ENCODE peak calls at places on chromosomes 4 and X, in seven cellular contexts. One of them, this sample, is unnamed.

GRCh38 chr4:680931-681645 is 6.7 kb downstream of the MYL5 start:
- DNase-seq in cardiac muscle cell: peak
- DNase-seq in Karpas-422: peak
- DNase-seq in astrocyte of the spinal cord: no peak
- DNase-seq in fibroblast of lung: no peak
- DNase-seq in lower leg skin: no peak
- DNase-seq in pancreas: no peak
- DNase-seq in this sample: no peak

GRCh38 chr4:44232262-44232661 is 216.3 kb downstream of the KCTD8 start:
- DNase-seq in Karpas-422: no peak
- DNase-seq in cardiac muscle cell: no peak
- DNase-seq in pancreas: no peak
- DNase-seq in astrocyte of the spinal cord: no peak
- DNase-seq in fibroblast of lung: no peak
- DNase-seq in lower leg skin: no peak
- DNase-seq in this sample: no peak

GRCh38 chr4:25500626-25501318 is 123.7 kb downstream of the ANAPC4 start:
- DNase-seq in cardiac muscle cell: peak
- DNase-seq in Karpas-422: no peak
- DNase-seq in fibroblast of lung: no peak
- DNase-seq in pancreas: no peak
- DNase-seq in astrocyte of the spinal cord: no peak
- DNase-seq in lower leg skin: no peak
- DNase-seq in this sample: no peak

GRCh38 chr4:2266181-2266580 is 4.3 kb upstream of the MXD4 start:
- DNase-seq in lower leg skin: peak
- DNase-seq in fibroblast of lung: peak
- DNase-seq in pancreas: no peak
- DNase-seq in cardiac muscle cell: peak
- DNase-seq in astrocyte of the spinal cord: no peak
- DNase-seq in Karpas-422: no peak
- DNase-seq in this sample: no peak

GRCh38 chr4:97593248-97593647 is 550.0 kb downstream of the STPG2 start:
- DNase-seq in cardiac muscle cell: no peak
- DNase-seq in fibroblast of lung: no peak
- DNase-seq in Karpas-422: no peak
- DNase-seq in astrocyte of the spinal cord: no peak
- DNase-seq in lower leg skin: no peak
- DNase-seq in pancreas: no peak
- DNase-seq in this sample: no peak

GRCh38 chr4:149845643-149846208 is 30.1 kb upstream of the IQCM start:
- DNase-seq in astrocyte of the spinal cord: no peak
- DNase-seq in fibroblast of lung: no peak
- DNase-seq in lower leg skin: no peak
- DNase-seq in Karpas-422: no peak
- DNase-seq in pancreas: no peak
- DNase-seq in cardiac muscle cell: no peak
- DNase-seq in this sample: no peak

GRCh38 chrX:56947695-56948094 is 47.6 kb downstream of the SPIN3 start:
- DNase-seq in lower leg skin: no peak
- DNase-seq in Karpas-422: no peak
- DNase-seq in cardiac muscle cell: no peak
- DNase-seq in fibroblast of lung: peak
- DNase-seq in astrocyte of the spinal cord: no peak
- DNase-seq in pancreas: no peak
- DNase-seq in this sample: no peak

GRCh38 chr4:80138556-80139538 is 58.5 kb upstream of the PRDM8 start:
- DNase-seq in astrocyte of the spinal cord: peak
- DNase-seq in pancreas: no peak
- DNase-seq in lower leg skin: peak
- DNase-seq in Karpas-422: no peak
- DNase-seq in cardiac muscle cell: peak
- DNase-seq in fibroblast of lung: peak
- DNase-seq in this sample: peak

GRCh38 chr4:164802301-164802700 is 48.4 kb downstream of the SMIM31 start:
- DNase-seq in cardiac muscle cell: no peak
- DNase-seq in fibroblast of lung: no peak
- DNase-seq in astrocyte of the spinal cord: no peak
- DNase-seq in lower leg skin: no peak
- DNase-seq in Karpas-422: no peak
- DNase-seq in pancreas: no peak
- DNase-seq in this sample: no peak

GRCh38 chr4:145293658-145294057 is 113.3 kb upstream of the OTUD4 start:
- DNase-seq in cardiac muscle cell: no peak
- DNase-seq in astrocyte of the spinal cord: no peak
- DNase-seq in pancreas: no peak
- DNase-seq in fibroblast of lung: peak
- DNase-seq in lower leg skin: no peak
- DNase-seq in Karpas-422: no peak
- DNase-seq in this sample: no peak

GRCh38 chr4:169342906-169343560 is 72.3 kb upstream of the SH3RF1 start:
- DNase-seq in fibroblast of lung: peak
- DNase-seq in pancreas: no peak
- DNase-seq in Karpas-422: no peak
- DNase-seq in astrocyte of the spinal cord: peak
- DNase-seq in cardiac muscle cell: no peak
- DNase-seq in lower leg skin: no peak
- DNase-seq in this sample: no peak

GRCh38 chr4:40192286-40193017 is 4.4 kb upstream of the RHOH start:
- DNase-seq in fibroblast of lung: no peak
- DNase-seq in Karpas-422: no peak
- DNase-seq in pancreas: no peak
- DNase-seq in astrocyte of the spinal cord: no peak
- DNase-seq in lower leg skin: no peak
- DNase-seq in cardiac muscle cell: no peak
- DNase-seq in this sample: no peak

GRCh38 chr4:10033191-10033881 is 12.0 kb upstream of the SLC2A9 start:
- DNase-seq in cardiac muscle cell: peak
- DNase-seq in fibroblast of lung: peak
- DNase-seq in lower leg skin: no peak
- DNase-seq in Karpas-422: no peak
- DNase-seq in pancreas: no peak
- DNase-seq in astrocyte of the spinal cord: peak
- DNase-seq in this sample: no peak

GRCh38 chr4:156992943-156993342 is 21.3 kb upstream of the PDGFC start:
- DNase-seq in Karpas-422: no peak
- DNase-seq in astrocyte of the spinal cord: no peak
- DNase-seq in cardiac muscle cell: no peak
- DNase-seq in fibroblast of lung: peak
- DNase-seq in lower leg skin: no peak
- DNase-seq in pancreas: no peak
- DNase-seq in this sample: no peak

GRCh38 chr4:1300466-1301455 is 11.1 kb downstream of the MAEA start:
- DNase-seq in pancreas: no peak
- DNase-seq in fibroblast of lung: peak
- DNase-seq in Karpas-422: no peak
- DNase-seq in lower leg skin: peak
- DNase-seq in astrocyte of the spinal cord: peak
- DNase-seq in cardiac muscle cell: peak
- DNase-seq in this sample: no peak

GRCh38 chr4:99832313-99832712 is 15.7 kb downstream of the DAPP1 start:
- DNase-seq in lower leg skin: no peak
- DNase-seq in fibroblast of lung: no peak
- DNase-seq in astrocyte of the spinal cord: no peak
- DNase-seq in pancreas: no peak
- DNase-seq in cardiac muscle cell: no peak
- DNase-seq in Karpas-422: no peak
- DNase-seq in this sample: no peak

GRCh38 chr4:104728380-104729122 is 233.9 kb upstream of the CXXC4 start:
- DNase-seq in astrocyte of the spinal cord: peak
- DNase-seq in cardiac muscle cell: peak
- DNase-seq in lower leg skin: no peak
- DNase-seq in pancreas: peak
- DNase-seq in Karpas-422: no peak
- DNase-seq in fibroblast of lung: peak
- DNase-seq in this sample: no peak

GRCh38 chr4:187184513-187184912 is 460.9 kb upstream of the FAT1 start:
- DNase-seq in lower leg skin: no peak
- DNase-seq in pancreas: no peak
- DNase-seq in fibroblast of lung: no peak
- DNase-seq in Karpas-422: no peak
- DNase-seq in cardiac muscle cell: no peak
- DNase-seq in astrocyte of the spinal cord: no peak
- DNase-seq in this sample: no peak

GRCh38 chr4:6229671-6230501 is 29.5 kb upstream of the JAKMIP1 start:
- DNase-seq in fibroblast of lung: no peak
- DNase-seq in Karpas-422: no peak
- DNase-seq in lower leg skin: no peak
- DNase-seq in pancreas: no peak
- DNase-seq in cardiac muscle cell: no peak
- DNase-seq in astrocyte of the spinal cord: no peak
- DNase-seq in this sample: no peak

GRCh38 chrX:15834827-15835595 is 19.6 kb downstream of the AP1S2 start:
- DNase-seq in cardiac muscle cell: no peak
- DNase-seq in Karpas-422: no peak
- DNase-seq in astrocyte of the spinal cord: peak
- DNase-seq in pancreas: no peak
- DNase-seq in fibroblast of lung: peak
- DNase-seq in lower leg skin: no peak
- DNase-seq in this sample: no peak

GRCh38 chr4:7631288-7631633 is 196.5 kb upstream of the PSAPL1 start:
- DNase-seq in Karpas-422: no peak
- DNase-seq in fibroblast of lung: no peak
- DNase-seq in cardiac muscle cell: no peak
- DNase-seq in pancreas: no peak
- DNase-seq in lower leg skin: no peak
- DNase-seq in astrocyte of the spinal cord: no peak
- DNase-seq in this sample: no peak

GRCh38 chr4:7627251-7628250 is 192.8 kb upstream of the PSAPL1 start:
- DNase-seq in fibroblast of lung: no peak
- DNase-seq in lower leg skin: no peak
- DNase-seq in cardiac muscle cell: no peak
- DNase-seq in Karpas-422: no peak
- DNase-seq in astrocyte of the spinal cord: no peak
- DNase-seq in pancreas: no peak
- DNase-seq in this sample: no peak

GRCh38 chr4:7628432-7628831 is 193.7 kb upstream of the PSAPL1 start:
- DNase-seq in lower leg skin: no peak
- DNase-seq in cardiac muscle cell: no peak
- DNase-seq in Karpas-422: no peak
- DNase-seq in pancreas: no peak
- DNase-seq in astrocyte of the spinal cord: no peak
- DNase-seq in fibroblast of lung: no peak
- DNase-seq in this sample: no peak

GRCh38 chr4:7630559-7631287 is 196.0 kb upstream of the PSAPL1 start:
- DNase-seq in cardiac muscle cell: peak
- DNase-seq in pancreas: peak
- DNase-seq in fibroblast of lung: peak
- DNase-seq in lower leg skin: peak
- DNase-seq in Karpas-422: no peak
- DNase-seq in astrocyte of the spinal cord: peak
- DNase-seq in this sample: no peak

DNA sequence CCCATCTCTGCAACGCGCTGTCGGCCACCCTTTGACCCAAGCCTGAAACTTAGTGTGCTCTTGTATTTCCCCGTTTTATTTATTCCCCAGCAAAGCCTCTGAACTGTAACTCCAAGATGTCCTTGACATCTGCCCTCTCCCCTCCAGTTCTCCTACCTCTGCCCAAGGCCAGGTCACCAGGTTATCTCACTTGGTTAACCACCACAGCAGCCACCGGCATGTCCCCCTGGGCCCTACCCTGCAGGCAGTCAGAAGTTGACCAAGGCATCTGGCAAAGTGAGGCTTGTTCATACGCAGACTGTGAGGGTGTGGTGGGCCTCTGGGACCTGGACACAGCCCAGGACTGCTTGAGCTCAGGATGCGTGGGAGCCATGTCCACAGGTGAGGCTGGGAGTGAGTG is 195.1 kb upstream of the PSAPL1 start:
- DNase-seq in fibroblast of lung: peak
- DNase-seq in cardiac muscle cell: no peak
- DNase-seq in lower leg skin: no peak
- DNase-seq in astrocyte of the spinal cord: no peak
- DNase-seq in pancreas: no peak
- DNase-seq in Karpas-422: no peak
- DNase-seq in this sample: no peak
- H3K4me3 ChIP-seq in fibroblast of lung: no peak
- H3K4me3 ChIP-seq in cardiac muscle cell: no peak
- H3K4me3 ChIP-seq in lower leg skin: no peak
- H3K4me3 ChIP-seq in astrocyte of the spinal cord: no peak
- H3K4me3 ChIP-seq in pancreas: no peak
- H3K4me3 ChIP-seq in Karpas-422: no peak
- H3K4me3 ChIP-seq in this sample: no peak

GRCh38 chrX:155766321-155766720 is 114.8 kb upstream of the VAMP7 start:
- DNase-seq in Karpas-422: no peak
- DNase-seq in cardiac muscle cell: no peak
- DNase-seq in astrocyte of the spinal cord: no peak
- DNase-seq in lower leg skin: no peak
- DNase-seq in fibroblast of lung: peak
- DNase-seq in pancreas: no peak
- DNase-seq in this sample: no peak

GRCh38 chrX:155767101-155767878 is 113.9 kb upstream of the VAMP7 start:
- DNase-seq in Karpas-422: no peak
- DNase-seq in astrocyte of the spinal cord: peak
- DNase-seq in pancreas: peak
- DNase-seq in fibroblast of lung: peak
- DNase-seq in lower leg skin: no peak
- DNase-seq in cardiac muscle cell: peak
- DNase-seq in this sample: no peak

GRCh38 chrX:155768036-155768769 is 112.9 kb upstream of the VAMP7 start:
- DNase-seq in lower leg skin: no peak
- DNase-seq in Karpas-422: no peak
- DNase-seq in astrocyte of the spinal cord: peak
- DNase-seq in fibroblast of lung: peak
- DNase-seq in pancreas: no peak
- DNase-seq in cardiac muscle cell: peak
- DNase-seq in this sample: no peak
- H3K4me3 ChIP-seq in lower leg skin: no peak
- H3K4me3 ChIP-seq in Karpas-422: no peak
- H3K4me3 ChIP-seq in astrocyte of the spinal cord: peak
- H3K4me3 ChIP-seq in fibroblast of lung: peak
- H3K4me3 ChIP-seq in pancreas: no peak
- H3K4me3 ChIP-seq in cardiac muscle cell: peak
- H3K4me3 ChIP-seq in this sample: no peak

GRCh38 chr4:174522183-174523002 is at the start of gene HPGD:
- DNase-seq in pancreas: peak
- DNase-seq in astrocyte of the spinal cord: peak
- DNase-seq in fibroblast of lung: peak
- DNase-seq in Karpas-422: no peak
- DNase-seq in cardiac muscle cell: no peak
- DNase-seq in lower leg skin: peak
- DNase-seq in this sample: peak
- H3K4me3 ChIP-seq in pancreas: peak
- H3K4me3 ChIP-seq in astrocyte of the spinal cord: peak
- H3K4me3 ChIP-seq in fibroblast of lung: peak
- H3K4me3 ChIP-seq in Karpas-422: no peak
- H3K4me3 ChIP-seq in cardiac muscle cell: peak
- H3K4me3 ChIP-seq in lower leg skin: peak
- H3K4me3 ChIP-seq in this sample: peak

DNA sequence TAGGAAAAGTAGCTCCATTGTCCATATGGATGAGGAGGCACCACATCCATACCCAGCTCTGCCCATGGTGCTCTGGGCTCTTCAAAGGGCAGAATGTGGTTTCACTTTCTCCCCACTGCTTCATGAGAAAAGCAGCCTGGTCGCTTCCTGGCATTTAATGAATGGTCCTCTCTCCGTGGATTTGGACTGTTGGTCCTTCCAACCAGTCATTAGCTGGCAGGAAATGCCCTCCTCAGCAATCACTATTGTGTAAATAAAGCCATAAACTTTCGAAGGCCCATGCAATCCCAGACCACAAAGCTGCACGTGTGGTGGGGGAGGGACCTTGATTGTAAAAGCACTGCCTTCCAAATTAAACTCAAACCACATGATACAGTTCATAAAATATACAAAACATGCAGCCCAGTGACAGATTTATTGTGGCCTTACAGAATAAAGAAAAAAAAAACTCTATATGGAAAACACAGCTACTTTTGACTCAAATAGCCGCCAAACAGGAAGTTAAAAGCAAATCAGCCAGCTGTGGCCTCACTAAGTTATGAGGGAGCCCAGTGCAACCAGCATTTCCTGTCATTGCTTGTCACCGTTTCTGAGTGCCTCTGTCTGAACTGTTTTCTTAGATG is 8.1 kb downstream of the MBNL3 start:
- DNase-seq in pancreas: peak
- DNase-seq in fibroblast of lung: peak
- DNase-seq in Karpas-422: peak
- DNase-seq in lower leg skin: peak
- DNase-seq in astrocyte of the spinal cord: peak
- DNase-seq in cardiac muscle cell: peak
- DNase-seq in this sample: peak
- H3K4me3 ChIP-seq in pancreas: peak
- H3K4me3 ChIP-seq in fibroblast of lung: peak
- H3K4me3 ChIP-seq in Karpas-422: peak
- H3K4me3 ChIP-seq in lower leg skin: no peak
- H3K4me3 ChIP-seq in astrocyte of the spinal cord: no peak
- H3K4me3 ChIP-seq in cardiac muscle cell: no peak
- H3K4me3 ChIP-seq in this sample: peak

This sample was measured in Jurkat, Clone E6-1.